ENCODE peak calls at places on chromosome 3, in nine cellular contexts. One of them, this sample, is unnamed.

GRCh38 chr3:48561045-48561736 is 2.4 kb downstream of the UCN2 start:
- DNase-seq in foreskin fibroblast: peak
- DNase-seq in iris pigment epithelial cell: peak
- DNase-seq in kidney tubule cell: peak
- DNase-seq in A172: peak
- DNase-seq in activated CD4-positive, alpha-beta T cell treated with anti-CD3 and anti-CD28 coated beads, Interleukin-2, amount 50 U/mL, for 48 hours: no peak
- DNase-seq in activated gamma-delta T cell treated with Interleukin-2 at 50 U/mL for 16 hours: no peak
- DNase-seq in NCI-H1092 treated with DMSO at 0.1 percent for 48 hours: no peak
- DNase-seq in stimulated activated CD8-positive, alpha-beta memory T cell treated with anti-CD3 and anti-CD28 coated beads, Interleukin-12 subunit alpha, Interleukin-12 subunit beta, amount 100 ng/mL, for 1 hour: no peak
- DNase-seq in this sample: no peak

GRCh38 chr3:11096266-11097135 is 57.8 kb upstream of the HRH1 start:
- DNase-seq in foreskin fibroblast: peak
- DNase-seq in iris pigment epithelial cell: peak
- DNase-seq in kidney tubule cell: peak
- DNase-seq in A172: peak
- DNase-seq in activated CD4-positive, alpha-beta T cell treated with anti-CD3 and anti-CD28 coated beads, Interleukin-2, amount 50 U/mL, for 48 hours: peak
- DNase-seq in activated gamma-delta T cell treated with Interleukin-2 at 50 U/mL for 16 hours: peak
- DNase-seq in NCI-H1092 treated with DMSO at 0.1 percent for 48 hours: no peak
- DNase-seq in stimulated activated CD8-positive, alpha-beta memory T cell treated with anti-CD3 and anti-CD28 coated beads, Interleukin-12 subunit alpha, Interleukin-12 subunit beta, amount 100 ng/mL, for 1 hour: peak
- DNase-seq in this sample: peak

GRCh38 chr3:125683067-125683844 is 88.0 kb upstream of the OSBPL11 start:
- DNase-seq in foreskin fibroblast: no peak
- DNase-seq in iris pigment epithelial cell: no peak
- DNase-seq in kidney tubule cell: no peak
- DNase-seq in A172: no peak
- DNase-seq in activated CD4-positive, alpha-beta T cell treated with anti-CD3 and anti-CD28 coated beads, Interleukin-2, amount 50 U/mL, for 48 hours: no peak
- DNase-seq in activated gamma-delta T cell treated with Interleukin-2 at 50 U/mL for 16 hours: no peak
- DNase-seq in NCI-H1092 treated with DMSO at 0.1 percent for 48 hours: peak
- DNase-seq in stimulated activated CD8-positive, alpha-beta memory T cell treated with anti-CD3 and anti-CD28 coated beads, Interleukin-12 subunit alpha, Interleukin-12 subunit beta, amount 100 ng/mL, for 1 hour: no peak
- DNase-seq in this sample: no peak

GRCh38 chr3:71305246-71306206 is 278.0 kb downstream of the FOXP1 start:
- DNase-seq in foreskin fibroblast: no peak
- DNase-seq in iris pigment epithelial cell: peak
- DNase-seq in kidney tubule cell: peak
- DNase-seq in A172: no peak
- DNase-seq in activated CD4-positive, alpha-beta T cell treated with anti-CD3 and anti-CD28 coated beads, Interleukin-2, amount 50 U/mL, for 48 hours: peak
- DNase-seq in activated gamma-delta T cell treated with Interleukin-2 at 50 U/mL for 16 hours: no peak
- DNase-seq in NCI-H1092 treated with DMSO at 0.1 percent for 48 hours: peak
- DNase-seq in stimulated activated CD8-positive, alpha-beta memory T cell treated with anti-CD3 and anti-CD28 coated beads, Interleukin-12 subunit alpha, Interleukin-12 subunit beta, amount 100 ng/mL, for 1 hour: peak
- DNase-seq in this sample: no peak

GRCh38 chr3:39327746-39328349 is 1.7 kb upstream of the CCR8 start:
- DNase-seq in foreskin fibroblast: no peak
- DNase-seq in iris pigment epithelial cell: no peak
- DNase-seq in kidney tubule cell: no peak
- DNase-seq in A172: no peak
- DNase-seq in activated CD4-positive, alpha-beta T cell treated with anti-CD3 and anti-CD28 coated beads, Interleukin-2, amount 50 U/mL, for 48 hours: peak
- DNase-seq in activated gamma-delta T cell treated with Interleukin-2 at 50 U/mL for 16 hours: no peak
- DNase-seq in NCI-H1092 treated with DMSO at 0.1 percent for 48 hours: no peak
- DNase-seq in stimulated activated CD8-positive, alpha-beta memory T cell treated with anti-CD3 and anti-CD28 coated beads, Interleukin-12 subunit alpha, Interleukin-12 subunit beta, amount 100 ng/mL, for 1 hour: no peak
- DNase-seq in this sample: no peak

GRCh38 chr3:42830437-42831320 is 21.4 kb downstream of the ACKR2 start:
- DNase-seq in foreskin fibroblast: no peak
- DNase-seq in iris pigment epithelial cell: peak
- DNase-seq in kidney tubule cell: peak
- DNase-seq in A172: peak
- DNase-seq in activated CD4-positive, alpha-beta T cell treated with anti-CD3 and anti-CD28 coated beads, Interleukin-2, amount 50 U/mL, for 48 hours: no peak
- DNase-seq in activated gamma-delta T cell treated with Interleukin-2 at 50 U/mL for 16 hours: no peak
- DNase-seq in NCI-H1092 treated with DMSO at 0.1 percent for 48 hours: peak
- DNase-seq in stimulated activated CD8-positive, alpha-beta memory T cell treated with anti-CD3 and anti-CD28 coated beads, Interleukin-12 subunit alpha, Interleukin-12 subunit beta, amount 100 ng/mL, for 1 hour: no peak
- DNase-seq in this sample: no peak

GRCh38 chr3:193857996-193858395 is 265.0 kb downstream of the OPA1 start:
- DNase-seq in foreskin fibroblast: peak
- DNase-seq in iris pigment epithelial cell: peak
- DNase-seq in kidney tubule cell: peak
- DNase-seq in A172: peak
- DNase-seq in activated CD4-positive, alpha-beta T cell treated with anti-CD3 and anti-CD28 coated beads, Interleukin-2, amount 50 U/mL, for 48 hours: no peak
- DNase-seq in activated gamma-delta T cell treated with Interleukin-2 at 50 U/mL for 16 hours: no peak
- DNase-seq in NCI-H1092 treated with DMSO at 0.1 percent for 48 hours: no peak
- DNase-seq in stimulated activated CD8-positive, alpha-beta memory T cell treated with anti-CD3 and anti-CD28 coated beads, Interleukin-12 subunit alpha, Interleukin-12 subunit beta, amount 100 ng/mL, for 1 hour: no peak
- DNase-seq in this sample: peak

GRCh38 chr3:135989247-135989646 is 23.7 kb downstream of the PPP2R3A start:
- DNase-seq in foreskin fibroblast: peak
- DNase-seq in iris pigment epithelial cell: no peak
- DNase-seq in kidney tubule cell: no peak
- DNase-seq in A172: no peak
- DNase-seq in activated CD4-positive, alpha-beta T cell treated with anti-CD3 and anti-CD28 coated beads, Interleukin-2, amount 50 U/mL, for 48 hours: no peak
- DNase-seq in activated gamma-delta T cell treated with Interleukin-2 at 50 U/mL for 16 hours: no peak
- DNase-seq in NCI-H1092 treated with DMSO at 0.1 percent for 48 hours: no peak
- DNase-seq in stimulated activated CD8-positive, alpha-beta memory T cell treated with anti-CD3 and anti-CD28 coated beads, Interleukin-12 subunit alpha, Interleukin-12 subunit beta, amount 100 ng/mL, for 1 hour: no peak
- DNase-seq in this sample: no peak

GRCh38 chr3:13600950-13601691 is 52.2 kb downstream of the FBLN2 start:
- DNase-seq in foreskin fibroblast: peak
- DNase-seq in iris pigment epithelial cell: peak
- DNase-seq in kidney tubule cell: peak
- DNase-seq in A172: peak
- DNase-seq in activated CD4-positive, alpha-beta T cell treated with anti-CD3 and anti-CD28 coated beads, Interleukin-2, amount 50 U/mL, for 48 hours: no peak
- DNase-seq in activated gamma-delta T cell treated with Interleukin-2 at 50 U/mL for 16 hours: no peak
- DNase-seq in NCI-H1092 treated with DMSO at 0.1 percent for 48 hours: no peak
- DNase-seq in stimulated activated CD8-positive, alpha-beta memory T cell treated with anti-CD3 and anti-CD28 coated beads, Interleukin-12 subunit alpha, Interleukin-12 subunit beta, amount 100 ng/mL, for 1 hour: no peak
- DNase-seq in this sample: peak

GRCh38 chr3:160956785-160957184 is 148.4 kb downstream of the B3GALNT1 start:
- DNase-seq in foreskin fibroblast: peak
- DNase-seq in iris pigment epithelial cell: peak
- DNase-seq in kidney tubule cell: peak
- DNase-seq in A172: peak
- DNase-seq in activated CD4-positive, alpha-beta T cell treated with anti-CD3 and anti-CD28 coated beads, Interleukin-2, amount 50 U/mL, for 48 hours: no peak
- DNase-seq in activated gamma-delta T cell treated with Interleukin-2 at 50 U/mL for 16 hours: no peak
- DNase-seq in NCI-H1092 treated with DMSO at 0.1 percent for 48 hours: no peak
- DNase-seq in stimulated activated CD8-positive, alpha-beta memory T cell treated with anti-CD3 and anti-CD28 coated beads, Interleukin-12 subunit alpha, Interleukin-12 subunit beta, amount 100 ng/mL, for 1 hour: no peak
- DNase-seq in this sample: no peak

GRCh38 chr3:52831500-52832301 is 1.2 kb upstream of the ITIH4 start:
- DNase-seq in foreskin fibroblast: peak
- DNase-seq in iris pigment epithelial cell: peak
- DNase-seq in kidney tubule cell: peak
- DNase-seq in A172: peak
- DNase-seq in activated CD4-positive, alpha-beta T cell treated with anti-CD3 and anti-CD28 coated beads, Interleukin-2, amount 50 U/mL, for 48 hours: no peak
- DNase-seq in activated gamma-delta T cell treated with Interleukin-2 at 50 U/mL for 16 hours: no peak
- DNase-seq in NCI-H1092 treated with DMSO at 0.1 percent for 48 hours: no peak
- DNase-seq in stimulated activated CD8-positive, alpha-beta memory T cell treated with anti-CD3 and anti-CD28 coated beads, Interleukin-12 subunit alpha, Interleukin-12 subunit beta, amount 100 ng/mL, for 1 hour: no peak
- DNase-seq in this sample: no peak

GRCh38 chr3:78244136-78244535 is 1204.2 kb downstream of the ROBO2 start:
- DNase-seq in foreskin fibroblast: no peak
- DNase-seq in iris pigment epithelial cell: no peak
- DNase-seq in kidney tubule cell: no peak
- DNase-seq in A172: no peak
- DNase-seq in activated CD4-positive, alpha-beta T cell treated with anti-CD3 and anti-CD28 coated beads, Interleukin-2, amount 50 U/mL, for 48 hours: no peak
- DNase-seq in activated gamma-delta T cell treated with Interleukin-2 at 50 U/mL for 16 hours: no peak
- DNase-seq in NCI-H1092 treated with DMSO at 0.1 percent for 48 hours: no peak
- DNase-seq in stimulated activated CD8-positive, alpha-beta memory T cell treated with anti-CD3 and anti-CD28 coated beads, Interleukin-12 subunit alpha, Interleukin-12 subunit beta, amount 100 ng/mL, for 1 hour: no peak
- DNase-seq in this sample: no peak

GRCh38 chr3:41532976-41533375 is 333.7 kb downstream of the CTNNB1 start:
- DNase-seq in foreskin fibroblast: no peak
- DNase-seq in iris pigment epithelial cell: no peak
- DNase-seq in kidney tubule cell: no peak
- DNase-seq in A172: no peak
- DNase-seq in activated CD4-positive, alpha-beta T cell treated with anti-CD3 and anti-CD28 coated beads, Interleukin-2, amount 50 U/mL, for 48 hours: no peak
- DNase-seq in activated gamma-delta T cell treated with Interleukin-2 at 50 U/mL for 16 hours: no peak
- DNase-seq in NCI-H1092 treated with DMSO at 0.1 percent for 48 hours: no peak
- DNase-seq in stimulated activated CD8-positive, alpha-beta memory T cell treated with anti-CD3 and anti-CD28 coated beads, Interleukin-12 subunit alpha, Interleukin-12 subunit beta, amount 100 ng/mL, for 1 hour: no peak
- DNase-seq in this sample: no peak

GRCh38 chr3:68705695-68706429 is 226.5 kb downstream of the TAFA4 start:
- DNase-seq in foreskin fibroblast: no peak
- DNase-seq in iris pigment epithelial cell: no peak
- DNase-seq in kidney tubule cell: no peak
- DNase-seq in A172: no peak
- DNase-seq in activated CD4-positive, alpha-beta T cell treated with anti-CD3 and anti-CD28 coated beads, Interleukin-2, amount 50 U/mL, for 48 hours: no peak
- DNase-seq in activated gamma-delta T cell treated with Interleukin-2 at 50 U/mL for 16 hours: no peak
- DNase-seq in NCI-H1092 treated with DMSO at 0.1 percent for 48 hours: no peak
- DNase-seq in stimulated activated CD8-positive, alpha-beta memory T cell treated with anti-CD3 and anti-CD28 coated beads, Interleukin-12 subunit alpha, Interleukin-12 subunit beta, amount 100 ng/mL, for 1 hour: no peak
- DNase-seq in this sample: no peak

GRCh38 chr3:80232760-80233159 is 465.0 kb upstream of the ROBO1 start:
- DNase-seq in foreskin fibroblast: peak
- DNase-seq in iris pigment epithelial cell: peak
- DNase-seq in kidney tubule cell: peak
- DNase-seq in A172: no peak
- DNase-seq in activated CD4-positive, alpha-beta T cell treated with anti-CD3 and anti-CD28 coated beads, Interleukin-2, amount 50 U/mL, for 48 hours: no peak
- DNase-seq in activated gamma-delta T cell treated with Interleukin-2 at 50 U/mL for 16 hours: no peak
- DNase-seq in NCI-H1092 treated with DMSO at 0.1 percent for 48 hours: no peak
- DNase-seq in stimulated activated CD8-positive, alpha-beta memory T cell treated with anti-CD3 and anti-CD28 coated beads, Interleukin-12 subunit alpha, Interleukin-12 subunit beta, amount 100 ng/mL, for 1 hour: no peak
- DNase-seq in this sample: peak

GRCh38 chr3:171055336-171056178 is 29.0 kb upstream of the SLC2A2 start:
- DNase-seq in foreskin fibroblast: no peak
- DNase-seq in iris pigment epithelial cell: peak
- DNase-seq in kidney tubule cell: peak
- DNase-seq in A172: peak
- DNase-seq in activated CD4-positive, alpha-beta T cell treated with anti-CD3 and anti-CD28 coated beads, Interleukin-2, amount 50 U/mL, for 48 hours: no peak
- DNase-seq in activated gamma-delta T cell treated with Interleukin-2 at 50 U/mL for 16 hours: no peak
- DNase-seq in NCI-H1092 treated with DMSO at 0.1 percent for 48 hours: no peak
- DNase-seq in stimulated activated CD8-positive, alpha-beta memory T cell treated with anti-CD3 and anti-CD28 coated beads, Interleukin-12 subunit alpha, Interleukin-12 subunit beta, amount 100 ng/mL, for 1 hour: no peak
- DNase-seq in this sample: peak

GRCh38 chr3:14372587-14372986 is 29.8 kb upstream of the SLC6A6 start:
- DNase-seq in foreskin fibroblast: no peak
- DNase-seq in iris pigment epithelial cell: no peak
- DNase-seq in kidney tubule cell: no peak
- DNase-seq in A172: no peak
- DNase-seq in activated CD4-positive, alpha-beta T cell treated with anti-CD3 and anti-CD28 coated beads, Interleukin-2, amount 50 U/mL, for 48 hours: no peak
- DNase-seq in activated gamma-delta T cell treated with Interleukin-2 at 50 U/mL for 16 hours: no peak
- DNase-seq in NCI-H1092 treated with DMSO at 0.1 percent for 48 hours: no peak
- DNase-seq in stimulated activated CD8-positive, alpha-beta memory T cell treated with anti-CD3 and anti-CD28 coated beads, Interleukin-12 subunit alpha, Interleukin-12 subunit beta, amount 100 ng/mL, for 1 hour: no peak
- DNase-seq in this sample: no peak

GRCh38 chr3:170044795-170045244 is 7.0 kb downstream of the GPR160 start:
- DNase-seq in foreskin fibroblast: no peak
- DNase-seq in iris pigment epithelial cell: no peak
- DNase-seq in kidney tubule cell: peak
- DNase-seq in A172: no peak
- DNase-seq in activated CD4-positive, alpha-beta T cell treated with anti-CD3 and anti-CD28 coated beads, Interleukin-2, amount 50 U/mL, for 48 hours: no peak
- DNase-seq in activated gamma-delta T cell treated with Interleukin-2 at 50 U/mL for 16 hours: no peak
- DNase-seq in NCI-H1092 treated with DMSO at 0.1 percent for 48 hours: no peak
- DNase-seq in stimulated activated CD8-positive, alpha-beta memory T cell treated with anti-CD3 and anti-CD28 coated beads, Interleukin-12 subunit alpha, Interleukin-12 subunit beta, amount 100 ng/mL, for 1 hour: no peak
- DNase-seq in this sample: no peak

GRCh38 chr3:156093966-156094365 is 26.4 kb upstream of the KCNAB1 start:
- DNase-seq in foreskin fibroblast: no peak
- DNase-seq in iris pigment epithelial cell: no peak
- DNase-seq in kidney tubule cell: no peak
- DNase-seq in A172: no peak
- DNase-seq in activated CD4-positive, alpha-beta T cell treated with anti-CD3 and anti-CD28 coated beads, Interleukin-2, amount 50 U/mL, for 48 hours: no peak
- DNase-seq in activated gamma-delta T cell treated with Interleukin-2 at 50 U/mL for 16 hours: no peak
- DNase-seq in NCI-H1092 treated with DMSO at 0.1 percent for 48 hours: no peak
- DNase-seq in stimulated activated CD8-positive, alpha-beta memory T cell treated with anti-CD3 and anti-CD28 coated beads, Interleukin-12 subunit alpha, Interleukin-12 subunit beta, amount 100 ng/mL, for 1 hour: no peak
- DNase-seq in this sample: no peak

This sample was measured in NCI-H226.